ENCODE peak calls at places on chromosomes 6 and 20, in eight cellular contexts. Z is stimulated activated CD4-positive, alpha-beta T cell treated with anti-CD3 and anti-CD28 coated beads, Interleukin-2, amount 100 ng/mL, for 24 hours; G is GM04503; B is A549; W is AG04450; M is NCI-H187; T is AG10803; E is NCI-H226. Y is an unnamed sample.

GRCh38 chr6:85580104-85580877 is 13.4 kb downstream of the SNX14 start:
- DNase-seq in E (peak; percentile 22), M (no peak), W (no peak), G (no peak), T (no peak), Z (no peak), B (no peak), Y (no peak)

GRCh38 chr6:100382767-100383195 is 81.9 kb downstream of the SIM1 start:
- DNase-seq in G (no peak), Z (no peak), W (no peak), E (no peak), B (no peak), T (no peak), M (no peak), Y (no peak)

GRCh38 chr20:32574296-32575226 is 10.6 kb downstream of the NOL4L start:
- DNase-seq in Z (peak; percentile 56), W (peak; percentile 47), M (no peak), E (peak; percentile 79), T (peak; percentile 71), B (peak; percentile 60), G (peak; percentile 25), Y (peak; percentile 49)

GRCh38 chr6:22929228-22929627 is 359.9 kb downstream of the HDGFL1 start:
- DNase-seq in M (no peak), B (no peak), Z (no peak), E (no peak), T (peak; percentile 36), G (no peak), W (no peak), Y (no peak)

GRCh38 chr6:154478021-154478651 is 32.3 kb downstream of the CNKSR3 start:
- DNase-seq in B (no peak), W (no peak), E (no peak), M (no peak), T (no peak), G (no peak), Z (no peak), Y (no peak)

GRCh38 chr20:539848-540247 is 3.7 kb downstream of the CSNK2A1 start:
- DNase-seq in Z (no peak), W (no peak), T (peak; percentile 53), G (peak; percentile 47), E (peak; percentile 60), M (no peak), B (no peak), Y (peak; percentile 5)

GRCh38 chr6:14922306-14922705 is 323.6 kb upstream of the JARID2 start:
- DNase-seq in W (no peak), G (no peak), Z (no peak), E (no peak), M (no peak), T (peak; percentile 13), B (no peak), Y (no peak)

GRCh38 chr6:108661430-108661829 is 100.7 kb downstream of the FOXO3 start:
- DNase-seq in Z (no peak), G (no peak), E (peak; percentile 69), B (no peak), T (peak; percentile 27), W (no peak), M (no peak), Y (no peak)

GRCh38 chr6:13859871-13860555 is 45.7 kb upstream of the MCUR1 start:
- DNase-seq in E (no peak), G (no peak), Z (no peak), W (no peak), M (no peak), T (no peak), B (no peak), Y (no peak)

GRCh38 chr6:116279232-116280160 is at the start of gene TSPYL1:
- DNase-seq in Z (peak; percentile 92), E (peak; percentile 95), T (peak; percentile 96), W (peak; percentile 92), G (peak; percentile 80), B (peak; percentile 79), M (peak; percentile 87), Y (peak; percentile 59)

GRCh38 chr6:4355241-4355640 is 219.9 kb upstream of the ECI2 start:
- DNase-seq in T (peak; percentile 83), G (no peak), W (no peak), B (peak; percentile 65), M (no peak), E (peak; percentile 84), Z (no peak), Y (peak; percentile 80)

GRCh38 chr20:4516851-4517250 is 204.9 kb upstream of the PRND start:
- DNase-seq in B (no peak), M (no peak), Z (no peak), W (no peak), E (no peak), T (no peak), G (no peak), Y (no peak)

GRCh38 chr6:127192911-127193503 is 73.7 kb upstream of the RNF146 start:
- DNase-seq in Z (no peak), B (no peak), W (no peak), T (peak; percentile 89), M (no peak), G (peak; percentile 69), E (no peak), Y (no peak)

GRCh38 chr6:17381429-17382147 is 11.8 kb upstream of the CAP2 start:
- DNase-seq in E (peak; percentile 52), M (no peak), G (peak; percentile 74), Z (no peak), T (peak; percentile 83), W (peak; percentile 71), B (peak; percentile 4), Y (peak; percentile 67)

GRCh38 chr20:40718214-40718949 is 29.3 kb upstream of the MAFB start:
- DNase-seq in T (no peak), Z (no peak), W (no peak), E (no peak), M (no peak), B (no peak), G (no peak), Y (no peak)

GRCh38 chr6:39263299-39264037 is 34.2 kb upstream of the KCNK5 start:
- DNase-seq in Z (no peak), G (no peak), W (no peak), T (no peak), B (no peak), M (peak; percentile 14), E (no peak), Y (no peak)

GRCh38 chr20:33262658-33263065 is 20.4 kb upstream of the BPIFB1 start:
- DNase-seq in B (no peak), Z (no peak), M (peak; percentile 8), G (no peak), E (peak; percentile 37), T (peak; percentile 55), W (peak; percentile 6), Y (no peak)

GRCh38 chr6:154797857-154798256 is 64.6 kb downstream of the SCAF8 start:
- DNase-seq in W (no peak), B (no peak), M (no peak), E (no peak), G (no peak), T (no peak), Z (no peak), Y (no peak)

GRCh38 chr6:8539446-8539845 is 104.1 kb upstream of the SLC35B3 start:
- DNase-seq in Z (no peak), T (peak; percentile 2), W (no peak), E (peak; percentile 7), B (no peak), M (no peak), G (no peak), Y (no peak)

GRCh38 chr6:118739976-118740771 is 88.8 kb upstream of the CEP85L start:
- DNase-seq in E (peak; percentile 57), T (peak; percentile 49), G (no peak), M (no peak), B (no peak), W (no peak), Z (no peak), Y (no peak)

GRCh38 chr6:3372912-3373554 is 83.8 kb downstream of the SLC22A23 start:
- DNase-seq in T (no peak), E (no peak), Z (no peak), M (no peak), G (no peak), W (no peak), B (no peak), Y (no peak)

GRCh38 chr6:64012351-64013060 is 376.9 kb downstream of the PHF3 start:
- DNase-seq in Z (no peak), M (no peak), W (peak; percentile 55), T (peak; percentile 1), E (peak; percentile 31), B (peak; percentile 2), G (no peak), Y (no peak)

GRCh38 chr6:163490826-163491577 is 76.5 kb downstream of the QKI start:
- DNase-seq in M (no peak), T (peak; percentile 50), G (peak; percentile 9), W (peak; percentile 6), B (peak; percentile 5), E (no peak), Z (no peak), Y (no peak)

GRCh38 chr6:149855040-149855654 is 9.0 kb downstream of the LRP11 start:
- DNase-seq in Z (no peak), M (no peak), G (peak; percentile 57), T (peak; percentile 82), E (peak; percentile 92), W (peak; percentile 76), B (peak; percentile 45), Y (peak; percentile 77)

GRCh38 chr6:31821301-31822037 is 6.1 kb upstream of the HSPA1B start:
- DNase-seq in E (peak; percentile 36), B (peak; percentile 30), T (peak; percentile 30), G (no peak), Z (peak; percentile 78), W (no peak), M (no peak), Y (no peak)

GRCh38 chr20:46014517-46015396 is 6.0 kb downstream of the MMP9 start:
- DNase-seq in T (no peak), M (no peak), G (no peak), E (no peak), W (no peak), B (no peak), Z (no peak), Y (no peak)

GRCh38 chr6:53410508-53411258 is 61.9 kb upstream of the ELOVL5 start:
- DNase-seq in G (peak; percentile 2), E (peak; percentile 39), T (peak; percentile 42), Z (peak; percentile 58), W (no peak), M (no peak), B (peak; percentile 28), Y (no peak)

GRCh38 chr20:38307371-38308046 is 3.6 kb downstream of the BPI start:
- DNase-seq in E (peak; percentile 56), G (no peak), T (peak; percentile 76), B (no peak), W (no peak), Z (no peak), M (no peak), Y (peak; percentile 19)

GRCh38 chr20:49316704-49317103 is 38.8 kb upstream of the ZNFX1 start:
- DNase-seq in M (no peak), G (no peak), T (no peak), E (no peak), W (no peak), Z (no peak), B (no peak), Y (no peak)

GRCh38 chr6:72649032-72649984 is 27.4 kb downstream of the KCNQ5 start:
- DNase-seq in G (peak; percentile 77), W (peak; percentile 24), T (peak; percentile 89), B (no peak), E (peak; percentile 64), M (no peak), Z (no peak), Y (peak; percentile 34)